ENCODE peak calls at places on chromosome 2, in six cellular contexts. L, R, J, K, X and T are unnamed samples.

GRCh38 chr2:8028436-8028835 is 653.4 kb upstream of the ID2 start:
- DNase-seq in L (no peak), R (no peak), J (no peak), K (no peak), X (no peak), T (no peak)

GRCh38 chr2:222569826-222570225 is 86.1 kb downstream of the FARSB start:
- DNase-seq in L (peak; percentile 36), R (no peak), J (no peak), K (no peak), X (no peak), T (no peak)

GRCh38 chr2:12721571-12722444 is 5.1 kb downstream of the TRIB2 start:
- DNase-seq in L (no peak), R (no peak), J (no peak), K (no peak), X (no peak), T (no peak)

GRCh38 chr2:189522435-189523151 is 58.0 kb downstream of the SLC40A1 start:
- DNase-seq in L (no peak), R (no peak), J (no peak), K (no peak), X (no peak), T (no peak)

GRCh38 chr2:96308248-96308647 is 2.9 kb upstream of the SNRNP200 start:
- DNase-seq in L (no peak), R (no peak), J (no peak), K (no peak), X (no peak), T (no peak)

GRCh38 chr2:31865215-31865614 is 145.6 kb downstream of the MEMO1 start:
- DNase-seq in L (no peak), R (no peak), J (no peak), K (no peak), X (no peak), T (no peak)

GRCh38 chr2:106117882-106118684 is 76.0 kb downstream of the UXS1 start:
- DNase-seq in L (no peak), R (peak; percentile 58), J (no peak), K (no peak), X (no peak), T (no peak)

GRCh38 chr2:233386382-233387041 is 32.2 kb downstream of the DGKD start:
- DNase-seq in L (no peak), R (no peak), J (no peak), K (no peak), X (no peak), T (no peak)

GRCh38 chr2:33122726-33123125 is 176.0 kb downstream of the LTBP1 start:
- DNase-seq in L (no peak), R (no peak), J (no peak), K (no peak), X (no peak), T (no peak)

GRCh38 chr2:181988154-181988924 is 2.7 kb downstream of the PPP1R1C start:
- DNase-seq in L (no peak), R (no peak), J (no peak), K (no peak), X (no peak), T (no peak)

GRCh38 chr2:101820519-101820918 is 123.0 kb downstream of the MAP4K4 start:
- DNase-seq in L (peak; percentile 58), R (no peak), J (no peak), K (no peak), X (no peak), T (no peak)

GRCh38 chr2:61255580-61256437 is 93.8 kb downstream of the C2orf74 start:
- DNase-seq in L (peak; percentile 37), R (no peak), J (no peak), K (no peak), X (no peak), T (peak; percentile 18)

GRCh38 chr2:53640466-53640865 is 127.1 kb upstream of the CHAC2 start:
- DNase-seq in L (no peak), R (no peak), J (no peak), K (no peak), X (no peak), T (no peak)

GRCh38 chr2:28350791-28351285 is 41.8 kb upstream of the FOSL2 start:
- DNase-seq in L (no peak), R (no peak), J (no peak), K (no peak), X (no peak), T (no peak)

GRCh38 chr2:114020668-114021067 is 130.8 kb downstream of the ACTR3 start:
- DNase-seq in L (no peak), R (no peak), J (no peak), K (no peak), X (no peak), T (no peak)

GRCh38 chr2:43070676-43071491 is 155.5 kb downstream of the ZFP36L2 start:
- DNase-seq in L (no peak), R (no peak), J (no peak), K (no peak), X (no peak), T (no peak)

GRCh38 chr2:98519851-98520250 is 75.2 kb downstream of the INPP4A start:
- DNase-seq in L (no peak), R (no peak), J (no peak), K (no peak), X (no peak), T (no peak)